ENCODE peak calls at places on chromosomes 6 and 20, in four cellular contexts. X is psoas muscle, D is stomach, Q is adrenal gland. S is an unnamed sample.

GRCh38 chr6:69866351-69867074 is at the start of gene COL19A1:
- DNase-seq in X (no peak), D (no peak), Q (peak; percentile 17), S (peak; percentile 36)

GRCh38 chr6:143112084-143112768 is 51.5 kb downstream of the AIG1 start:
- DNase-seq in X (no peak), D (no peak), Q (no peak), S (no peak)

GRCh38 chr20:36483919-36484808 is 57.2 kb upstream of the MYL9 start:
- DNase-seq in X (peak; percentile 75), D (peak; percentile 43), Q (no peak), S (no peak)

GRCh38 chr6:163311830-163312229 is 102.7 kb upstream of the QKI start:
- DNase-seq in X (no peak), D (no peak), Q (no peak), S (peak; percentile 38)

GRCh38 chr6:151675746-151676459 is 131.6 kb upstream of the ESR1 start:
- DNase-seq in X (no peak), D (peak; percentile 72), Q (peak; percentile 32), S (peak; percentile 64)

GRCh38 chr6:18019539-18020534 is 32.4 kb upstream of the KIF13A start:
- DNase-seq in X (no peak), D (no peak), Q (no peak), S (no peak)

GRCh38 chr6:20211941-20212391 is 303 bp downstream of the MBOAT1 start:
- DNase-seq in X (no peak), D (peak; percentile 60), Q (no peak), S (peak; percentile 82)

GRCh38 chr6:110509617-110510231 is 33.3 kb upstream of the SLC22A16 start:
- DNase-seq in X (no peak), D (peak; percentile 43), Q (peak; percentile 30), S (peak; percentile 79)

GRCh38 chr6:103675807-103676406 is 1183.8 kb downstream of the HACE1 start:
- DNase-seq in X (no peak), D (no peak), Q (no peak), S (peak; percentile 4)

GRCh38 chr20:49635171-49635570 is 67.2 kb upstream of the PTGIS start:
- DNase-seq in X (peak; percentile 62), D (no peak), Q (peak; percentile 79), S (no peak)

GRCh38 chr6:89433637-89434499 is 916 bp downstream of the ANKRD6 start:
- DNase-seq in X (peak; percentile 52), D (peak; percentile 29), Q (peak; percentile 31), S (peak; percentile 30)

GRCh38 chr6:74749211-74750142 is 456.4 kb downstream of the COL12A1 start:
- DNase-seq in X (no peak), D (no peak), Q (no peak), S (peak; percentile 39)

GRCh38 chr20:20497242-20497985 is 129.5 kb downstream of the INSM1 start:
- DNase-seq in X (no peak), D (no peak), Q (no peak), S (no peak)

GRCh38 chr20:38034108-38034649 is 633 bp downstream of the RPRD1B start:
- DNase-seq in X (no peak), D (no peak), Q (no peak), S (peak; percentile 17)

GRCh38 chr20:35279533-35280174 is 1.7 kb upstream of the MMP24OS start:
- DNase-seq in X (no peak), D (no peak), Q (no peak), S (no peak)

GRCh38 chr6:121881974-121882667 is 446.7 kb downstream of the GJA1 start:
- DNase-seq in X (no peak), D (no peak), Q (no peak), S (no peak)

GRCh38 chr6:47729019-47729418 is 30.6 kb downstream of the ADGRF4 start:
- DNase-seq in X (no peak), D (no peak), Q (no peak), S (peak; percentile 30)

GRCh38 chr6:44658571-44658970 is 271.1 kb downstream of the CDC5L start:
- DNase-seq in X (no peak), D (no peak), Q (no peak), S (no peak)

GRCh38 chr6:39362487-39362865 is 40.0 kb upstream of the KCNK16 start:
- DNase-seq in X (no peak), D (no peak), Q (no peak), S (peak; percentile 9)
- TF ChIP-seq CTCF in X (no peak), D (no peak), Q (peak; percentile 18), S (no peak)

DNA sequence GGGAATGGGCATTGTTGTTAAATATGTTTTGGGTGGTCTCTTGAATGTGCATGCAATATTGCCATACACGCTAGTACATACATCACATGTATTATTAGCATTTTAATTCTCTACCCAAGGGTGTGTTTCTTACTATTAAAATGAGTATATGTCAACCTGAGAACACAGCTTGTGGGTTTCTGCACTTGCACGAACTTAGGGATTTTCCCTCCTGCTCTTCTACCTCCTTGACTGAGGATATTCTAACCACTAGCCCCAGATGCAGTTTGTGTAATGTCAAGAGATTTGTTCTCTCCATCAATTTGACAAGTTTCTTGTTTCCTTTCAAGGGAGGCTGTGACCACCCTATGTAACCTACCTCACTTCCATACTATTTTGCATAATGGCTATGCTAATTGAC is 14.7 kb upstream of the SLC17A2 start:
- DNase-seq in X (no peak), D (no peak), Q (no peak), S (no peak)
- TF ChIP-seq CTCF in X (no peak), D (no peak), Q (no peak), S (no peak)

DNA sequence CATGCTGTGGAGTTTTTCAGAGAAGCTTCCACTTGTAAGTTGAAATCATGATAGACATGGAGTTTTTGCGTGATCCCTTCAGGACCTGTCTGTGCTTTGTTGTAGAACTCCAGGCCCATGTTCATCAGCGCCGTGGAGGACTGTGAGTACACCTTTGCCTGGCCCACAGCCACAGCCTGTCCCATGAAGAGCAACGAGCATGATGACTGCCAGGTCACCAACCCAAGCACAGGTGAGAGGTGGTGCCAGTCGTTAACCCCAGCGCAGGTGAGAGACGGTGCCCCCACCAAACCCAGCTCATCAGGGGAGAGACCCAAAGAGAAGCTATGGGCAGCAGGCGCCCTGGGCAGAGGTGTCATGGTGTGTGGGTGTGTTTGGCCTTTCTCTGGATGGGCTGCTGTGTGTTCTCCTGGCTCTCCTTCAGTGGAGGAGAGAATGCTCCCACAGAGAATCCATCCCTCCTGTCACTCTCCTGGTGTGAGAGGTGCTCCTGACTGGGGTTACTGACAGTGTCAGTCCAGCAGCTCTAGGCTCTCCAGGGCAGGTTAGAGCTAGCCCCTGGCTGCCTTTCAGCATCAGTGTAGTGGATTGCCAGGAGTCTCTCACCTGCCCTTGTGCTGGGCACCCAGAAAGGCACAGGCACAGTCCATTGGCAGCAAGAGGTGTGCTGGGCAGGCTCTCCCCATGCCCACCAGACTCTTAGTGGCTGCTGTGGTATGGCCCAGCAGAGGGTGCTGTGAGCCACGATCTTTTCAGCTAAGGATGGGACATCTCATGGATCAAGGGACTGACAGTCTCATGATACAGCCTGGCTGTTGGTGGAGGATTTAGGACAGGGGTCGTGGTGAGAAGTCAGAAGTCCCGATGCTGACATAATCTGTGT is 49.6 kb upstream of the SLC22A1 start:
- DNase-seq in X (no peak), D (no peak), Q (no peak), S (no peak)
- TF ChIP-seq CTCF in X (no peak), D (no peak), Q (no peak), S (peak; percentile 16)

DNA sequence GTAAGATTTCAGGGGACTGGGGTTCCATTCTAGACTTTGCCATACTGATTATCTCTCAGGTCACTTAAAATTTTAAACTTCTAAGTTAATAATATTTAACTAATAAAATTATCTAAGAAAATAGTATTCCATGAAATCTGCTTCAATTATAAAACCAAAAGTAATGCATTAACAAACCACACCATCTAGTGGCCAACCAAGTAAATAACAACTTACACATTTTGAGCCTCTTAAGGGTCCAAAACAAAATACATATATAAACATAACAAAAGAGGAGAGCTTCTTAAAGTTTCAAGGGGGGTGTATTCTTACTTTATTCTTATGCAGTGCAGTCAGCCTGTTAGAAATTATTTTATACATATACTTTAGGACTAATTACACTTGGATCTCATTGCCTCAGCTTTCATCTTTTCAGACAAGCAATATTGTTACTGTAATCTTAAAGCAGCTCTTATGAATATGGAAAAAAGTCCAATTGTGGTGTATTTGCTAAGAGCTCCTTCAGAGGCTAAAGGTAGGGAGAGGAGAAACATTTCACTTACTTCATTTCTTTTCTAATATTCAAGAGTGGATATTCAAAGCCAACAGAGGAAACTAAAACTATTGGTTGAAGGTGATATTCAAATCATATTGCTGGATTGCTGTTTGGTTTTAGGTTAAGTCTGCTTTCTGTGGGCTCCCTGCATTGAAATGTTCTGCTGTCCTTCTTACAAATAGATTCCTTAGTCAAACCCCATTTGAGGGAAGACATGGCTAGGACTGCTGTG is 199.7 kb upstream of the SIM1 start:
- DNase-seq in X (no peak), D (no peak), Q (no peak), S (peak; percentile 11)
- TF ChIP-seq CTCF in X (peak; percentile 75), D (peak; percentile 16), Q (peak; percentile 69), S (no peak)

S was measured in Calu3.